ENCODE peak calls at places on chromosomes 7 and 10, in four cellular contexts. X, Y, Q and A are unnamed samples.

GRCh38 chr10:64486149-64486548 is 964.9 kb downstream of the REEP3 start:
- DNase-seq in X (no peak), Y (no peak), Q (no peak), A (no peak)

GRCh38 chr10:77877461-77878344 is 48.9 kb downstream of the DLG5 start:
- DNase-seq in X (peak), Y (peak), Q (no peak), A (peak)

GRCh38 chr10:43265799-43266721 is 805 bp downstream of the RASGEF1A start:
- DNase-seq in X (no peak), Y (peak), Q (peak), A (peak)

GRCh38 chr7:98175260-98175604 is 36.0 kb upstream of the BHLHA15 start:
- DNase-seq in X (no peak), Y (no peak), Q (no peak), A (no peak)

GRCh38 chr7:26233902-26234511 is 32.5 kb downstream of the CBX3 start:
- DNase-seq in X (no peak), Y (no peak), Q (no peak), A (no peak)

GRCh38 chr10:31622993-31623392 is 304.0 kb downstream of the ZEB1 start:
- DNase-seq in X (no peak), Y (no peak), Q (no peak), A (no peak)

GRCh38 chr7:130732980-130733865 is 784 bp downstream of the KLF14 start:
- DNase-seq in X (no peak), Y (peak), Q (peak), A (peak)

GRCh38 chr10:51524041-51524440 is 175.4 kb downstream of the CSTF2T start:
- DNase-seq in X (no peak), Y (no peak), Q (no peak), A (no peak)

GRCh38 chr10:33819206-33819605 is 484.7 kb upstream of the NRP1 start:
- DNase-seq in X (no peak), Y (no peak), Q (no peak), A (no peak)

GRCh38 chr10:78831457-78831856 is 237.3 kb upstream of the ZMIZ1 start:
- DNase-seq in X (no peak), Y (no peak), Q (no peak), A (no peak)

GRCh38 chr7:117270371-117270770 is 52.5 kb downstream of the WNT2 start:
- DNase-seq in X (no peak), Y (no peak), Q (no peak), A (no peak)

GRCh38 chr7:97450516-97450915 is 281.4 kb upstream of the TAC1 start:
- DNase-seq in X (no peak), Y (no peak), Q (no peak), A (no peak)

GRCh38 chr10:129192344-129193128 is 274.5 kb upstream of the MGMT start:
- DNase-seq in X (no peak), Y (no peak), Q (no peak), A (no peak)

GRCh38 chr7:74344128-74344496 is 54.9 kb downstream of the CLIP2 start:
- DNase-seq in X (no peak), Y (no peak), Q (no peak), A (no peak)

GRCh38 chr10:113563306-113564088 is 10.6 kb downstream of the HABP2 start:
- DNase-seq in X (peak), Y (peak), Q (peak), A (peak)

GRCh38 chr7:140898794-140899548 is 25.8 kb downstream of the BRAF start:
- DNase-seq in X (no peak), Y (no peak), Q (no peak), A (no peak)

GRCh38 chr10:28842321-28842720 is 165.0 kb downstream of the BAMBI start:
- DNase-seq in X (no peak), Y (no peak), Q (no peak), A (no peak)

GRCh38 chr10:1377756-1378397 is 321.7 kb downstream of the WDR37 start:
- DNase-seq in X (peak), Y (no peak), Q (no peak), A (no peak)

GRCh38 chr7:25954395-25954794 is 197.6 kb upstream of the NFE2L3 start:
- DNase-seq in X (no peak), Y (no peak), Q (no peak), A (no peak)

GRCh38 chr7:139739863-139740597 is 37.8 kb downstream of the HIPK2 start:
- DNase-seq in X (no peak), Y (no peak), Q (no peak), A (no peak)

GRCh38 chr7:45585628-45586027 is 11.5 kb downstream of the ADCY1 start:
- DNase-seq in X (no peak), Y (no peak), Q (no peak), A (no peak)

GRCh38 chr7:37359662-37360444 is 88.8 kb downstream of the ELMO1 start:
- DNase-seq in X (no peak), Y (no peak), Q (no peak), A (peak)

GRCh38 chr10:53025172-53025651 is 252.6 kb upstream of the MBL2 start:
- DNase-seq in X (no peak), Y (no peak), Q (no peak), A (no peak)

GRCh38 chr10:17787087-17787942 is 21.8 kb upstream of the MRC1 start:
- DNase-seq in X (no peak), Y (peak), Q (no peak), A (no peak)

GRCh38 chr10:22617516-22617915 is 96.9 kb downstream of the PIP4K2A start:
- DNase-seq in X (no peak), Y (no peak), Q (no peak), A (peak)

GRCh38 chr10:96910488-96911395 is 78.6 kb downstream of the LCOR start:
- DNase-seq in X (peak), Y (peak), Q (no peak), A (peak)

GRCh38 chr7:33773053-33773452 is 132.3 kb upstream of the BMPER start:
- DNase-seq in X (no peak), Y (no peak), Q (no peak), A (no peak)

GRCh38 chr7:1973321-1974251 is 259.2 kb downstream of the MAD1L1 start:
- DNase-seq in X (no peak), Y (no peak), Q (peak), A (no peak)

GRCh38 chr7:99679032-99679399 is 780 bp downstream of the CYP3A5 start:
- DNase-seq in X (no peak), Y (peak), Q (no peak), A (no peak)

GRCh38 chr10:43121444-43121843 is 16.8 kb upstream of the CSGALNACT2 start:
- DNase-seq in X (no peak), Y (no peak), Q (no peak), A (peak)

GRCh38 chr10:46992794-46993552 is 81.7 kb downstream of the PTPN20 start:
- DNase-seq in X (no peak), Y (peak), Q (peak), A (no peak)

GRCh38 chr7:143988986-143989745 is 11.0 kb upstream of the OR6B1 start:
- DNase-seq in X (no peak), Y (no peak), Q (no peak), A (no peak)

GRCh38 chr10:105837951-105838350 is 1196.9 kb downstream of the SORCS3 start:
- DNase-seq in X (no peak), Y (peak), Q (no peak), A (no peak)

GRCh38 chr10:18233775-18234174 is 93.6 kb downstream of the CACNB2 start:
- DNase-seq in X (peak), Y (peak), Q (no peak), A (no peak)

GRCh38 chr7:51148216-51148615 is 168.4 kb downstream of the COBL start:
- DNase-seq in X (no peak), Y (no peak), Q (no peak), A (no peak)

GRCh38 chr7:54833021-54833467 is 74.0 kb upstream of the SEC61G start:
- DNase-seq in X (no peak), Y (no peak), Q (no peak), A (no peak)

GRCh38 chr10:23818484-23818883 is 379.6 kb downstream of the OTUD1 start:
- DNase-seq in X (no peak), Y (no peak), Q (no peak), A (no peak)

GRCh38 chr10:43079823-43080222 is 3.0 kb downstream of the RET start:
- DNase-seq in X (no peak), Y (no peak), Q (no peak), A (no peak)

GRCh38 chr7:77293046-77293445 is 93.4 kb upstream of the FGL2 start:
- DNase-seq in X (no peak), Y (no peak), Q (no peak), A (no peak)
- TF ChIP-seq CTCF in X (peak), Y (no peak), Q (no peak), A (peak)

GRCh38 chr10:90288403-90288933 is 569.4 kb downstream of the HTR7 start:
- DNase-seq in X (no peak), Y (no peak), Q (no peak), A (no peak)
- TF ChIP-seq CTCF in X (no peak), Y (peak), Q (no peak), A (no peak)

GRCh38 chr7:112206238-112207105 is at the start of the genes DOCK4 and ZNF277:
- DNase-seq in X (peak), Y (peak), Q (peak), A (peak)
- TF ChIP-seq CTCF in X (no peak), Y (no peak), Q (no peak), A (no peak)

GRCh38 chr10:75015440-75015839 is 96.0 kb upstream of the SAMD8 start:
- DNase-seq in X (no peak), Y (no peak), Q (no peak), A (no peak)
- TF ChIP-seq CTCF in X (no peak), Y (no peak), Q (no peak), A (no peak)

GRCh38 chr10:132457328-132458070 is 60.5 kb downstream of the PWWP2B start:
- DNase-seq in X (no peak), Y (no peak), Q (peak), A (peak)
- TF ChIP-seq CTCF in X (no peak), Y (no peak), Q (no peak), A (no peak)

DNA sequence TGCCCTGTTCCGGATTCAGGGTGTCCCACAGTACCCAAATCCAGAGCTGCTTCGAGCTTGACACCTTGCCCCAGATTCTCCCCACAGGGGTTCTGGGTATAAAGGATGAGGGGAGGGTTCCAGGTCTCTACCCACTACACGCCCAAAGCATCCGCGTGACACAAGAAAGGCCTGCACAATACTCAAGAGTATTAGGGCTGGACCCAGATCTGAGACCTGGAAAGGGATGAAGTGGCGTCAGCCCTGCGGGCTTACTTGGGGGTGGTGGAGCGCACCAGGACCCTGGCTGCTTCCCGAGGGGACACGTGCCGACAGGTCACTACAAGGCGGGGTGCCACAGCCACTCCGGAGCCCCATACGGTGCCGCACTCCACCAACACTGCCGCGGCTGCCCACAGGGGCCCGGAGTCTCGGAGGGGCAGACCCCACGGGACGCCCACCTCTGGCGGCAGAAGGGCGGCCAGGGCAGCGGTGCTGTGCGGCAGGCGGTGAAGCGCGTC is 1.3 kb downstream of the TYSND1 start:
- DNase-seq in X (no peak), Y (no peak), Q (no peak), A (no peak)
- TF ChIP-seq CTCF in X (no peak), Y (no peak), Q (no peak), A (no peak)

GRCh38 chr10:13421382-13421917 is 73.4 kb upstream of the SEPHS1 start:
- DNase-seq in X (no peak), Y (no peak), Q (no peak), A (no peak)
- TF ChIP-seq CTCF in X (no peak), Y (no peak), Q (no peak), A (no peak)